ENCODE peak calls at places on chromosome 9, in seven cellular contexts. C is tibial artery, E is spleen, I is ascending aorta, W is fibroblast of lung, L is HCT116, Y is SK-N-SH. S is an unnamed sample. For H3K27me3 and H3K4me1, the result is how much of the 10 kb centered on the place peaks cover.

GRCh38 chr9:81874926-81875325 is 53.3 kb upstream of the SPATA31D4 start:
- DNase-seq in L (no peak), Y (no peak), E (no peak), C (no peak), I (no peak), W (peak), S (no peak)

GRCh38 chr9:131758972-131759647 is 19.2 kb upstream of the RAPGEF1 start:
- DNase-seq in Y (no peak), E (no peak), L (no peak), W (peak), C (no peak), I (no peak), S (no peak)

GRCh38 chr9:37944671-37945481 is 40.9 kb upstream of the SLC25A51 start:
- DNase-seq in W (peak), E (no peak), C (no peak), L (no peak), I (no peak), Y (no peak), S (no peak)

GRCh38 chr9:120839146-120839545 is 3.6 kb downstream of the PSMD5 start:
- DNase-seq in E (no peak), I (no peak), C (no peak), Y (no peak), L (no peak), W (peak), S (no peak)

GRCh38 chr9:127213859-127214258 is 50.7 kb upstream of the GARNL3 start:
- DNase-seq in Y (no peak), W (no peak), I (no peak), L (no peak), C (peak), E (no peak), S (no peak)

GRCh38 chr9:110208031-110208430 is at the start of gene C9orf152:
- DNase-seq in W (no peak), E (no peak), C (no peak), L (no peak), Y (no peak), I (no peak), S (no peak)

GRCh38 chr9:76818271-76818670 is 54.0 kb downstream of the PCA3 start:
- DNase-seq in W (peak), C (peak), I (peak), E (no peak), Y (no peak), L (peak), S (peak)

GRCh38 chr9:33025572-33026347 is 687 bp downstream of the DNAJA1 start:
- DNase-seq in L (no peak), W (peak), I (peak), E (peak), Y (peak), C (peak), S (peak)

GRCh38 chr9:89984214-89984613 is 379.4 kb downstream of the GADD45G start:
- DNase-seq in L (no peak), E (no peak), Y (no peak), W (peak), I (no peak), C (no peak), S (no peak)

GRCh38 chr9:74874220-74874619 is 13.5 kb downstream of the TRPM6 start:
- DNase-seq in E (no peak), C (no peak), I (no peak), Y (no peak), W (no peak), L (no peak), S (no peak)

GRCh38 chr9:83714316-83714715 is 6.6 kb upstream of the UBQLN1 start:
- DNase-seq in L (no peak), E (no peak), Y (no peak), W (no peak), C (no peak), I (no peak), S (no peak)

GRCh38 chr9:21674894-21675293 is 127.5 kb upstream of the MTAP start:
- DNase-seq in W (peak), I (no peak), E (no peak), Y (no peak), C (no peak), L (peak), S (no peak)

GRCh38 chr9:73023025-73023541 is 70.2 kb upstream of the ALDH1A1 start:
- DNase-seq in C (peak), I (peak), W (peak), E (no peak), L (peak), Y (peak), S (peak)

GRCh38 chr9:112046181-112046580 is 128.9 kb downstream of the SUSD1 start:
- DNase-seq in L (no peak), Y (no peak), C (no peak), W (peak), I (no peak), E (no peak), S (no peak)

GRCh38 chr9:110123364-110124095 is 84.4 kb downstream of the C9orf152 start:
- DNase-seq in I (no peak), L (no peak), E (no peak), C (no peak), W (peak), Y (no peak), S (no peak)

GRCh38 chr9:37295796-37296195 is 126.7 kb upstream of the GRHPR start:
- DNase-seq in E (no peak), L (no peak), I (no peak), C (no peak), Y (no peak), W (no peak), S (no peak)

GRCh38 chr9:17726298-17726697 is 147.4 kb downstream of the SH3GL2 start:
- DNase-seq in E (no peak), L (no peak), W (no peak), Y (no peak), C (no peak), I (no peak), S (no peak)

GRCh38 chr9:91730806-91731205 is 219.2 kb downstream of the ROR2 start:
- DNase-seq in W (no peak), I (peak), C (no peak), L (no peak), E (peak), Y (no peak), S (no peak)

GRCh38 chr9:84556556-84556955 is 113.0 kb upstream of the NTRK2 start:
- DNase-seq in C (no peak), E (no peak), L (no peak), Y (no peak), I (no peak), W (no peak), S (no peak)

GRCh38 chr9:28394774-28395173 is 821.5 kb upstream of the C9orf72 start:
- DNase-seq in Y (peak), W (no peak), C (no peak), L (no peak), E (no peak), I (no peak), S (peak)

GRCh38 chr9:36486454-36486932 is 86.2 kb upstream of the MELK start:
- DNase-seq in W (peak), I (no peak), L (no peak), E (no peak), Y (no peak), C (peak), S (peak)

GRCh38 chr9:16262467-16263261 is 607.8 kb downstream of the BNC2 start:
- DNase-seq in C (no peak), Y (no peak), E (no peak), L (no peak), I (no peak), W (peak), S (no peak)

GRCh38 chr9:131594906-131595675 is 49.8 kb downstream of the PRRT1B start:
- DNase-seq in L (no peak), Y (no peak), C (no peak), I (no peak), W (no peak), E (no peak), S (no peak)

GRCh38 chr9:109475526-109475925 is 22.6 kb downstream of the PTPN3 start:
- DNase-seq in I (peak), Y (no peak), L (no peak), W (no peak), C (peak), E (no peak), S (no peak)

GRCh38 chr9:81825831-81826540 is 102.2 kb upstream of the SPATA31D4 start:
- DNase-seq in C (no peak), E (no peak), L (no peak), Y (no peak), I (no peak), W (peak), S (no peak)

GRCh38 chr9:504921-505821 is 290.5 kb downstream of the DOCK8 start:
- DNase-seq in L (no peak), I (no peak), Y (peak), W (peak), C (no peak), E (peak), S (peak)

GRCh38 chr9:112754578-112754977 is 4.0 kb downstream of the SNX30 start:
- DNase-seq in Y (no peak), W (peak), I (no peak), C (no peak), L (peak), E (no peak), S (no peak)

GRCh38 chr9:108101410-108101809 is 611.8 kb upstream of the KLF4 start:
- DNase-seq in C (no peak), W (no peak), I (no peak), E (no peak), Y (no peak), L (no peak), S (no peak)

GRCh38 chr9:17742065-17742464 is 163.2 kb downstream of the SH3GL2 start:
- DNase-seq in L (no peak), Y (no peak), I (no peak), C (no peak), W (no peak), E (no peak), S (no peak)

GRCh38 chr9:36839131-36839885 is 194.8 kb downstream of the PAX5 start:
- DNase-seq in I (no peak), L (no peak), W (no peak), Y (no peak), E (no peak), C (no peak), S (no peak)

GRCh38 chr9:75798484-75798883 is 92.0 kb upstream of the PCSK5 start:
- DNase-seq in L (no peak), I (no peak), E (no peak), C (no peak), W (no peak), Y (no peak), S (no peak)

GRCh38 chr9:101417977-101418376 is 17.6 kb downstream of the ALDOB start:
- DNase-seq in L (no peak), E (no peak), I (no peak), Y (no peak), W (no peak), C (no peak), S (no peak)

GRCh38 chr9:123887837-123888236 is 42.1 kb downstream of the DENND1A start:
- DNase-seq in L (no peak), E (no peak), W (no peak), Y (no peak), I (no peak), C (no peak), S (no peak)

GRCh38 chr9:123893831-123894460 is 36.0 kb downstream of the DENND1A start:
- DNase-seq in L (no peak), C (no peak), W (peak), I (no peak), E (no peak), Y (no peak), S (no peak)

GRCh38 chr9:123894822-123895221 is 35.1 kb downstream of the DENND1A start:
- DNase-seq in C (no peak), E (no peak), Y (no peak), I (no peak), L (no peak), W (no peak), S (no peak)

DNA sequence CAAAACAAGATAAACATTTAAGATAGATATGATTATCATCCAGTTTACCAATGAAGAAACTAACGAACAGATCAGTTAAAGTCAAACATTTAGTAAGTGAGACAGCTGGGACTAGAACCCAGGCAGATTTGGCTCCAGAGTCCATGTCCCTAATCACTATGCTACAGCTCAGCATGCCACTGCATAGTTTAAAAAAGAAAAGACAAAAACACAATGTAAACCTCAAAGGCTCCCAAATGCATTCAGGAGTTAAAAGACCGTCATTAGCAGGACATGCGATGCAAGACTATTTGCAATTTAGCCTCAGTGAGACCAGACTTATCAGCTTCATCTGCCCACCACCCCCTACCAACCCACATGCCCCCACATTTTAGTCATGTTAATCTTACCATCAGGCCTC is 36.8 kb downstream of the DENND1A start:
- DNase-seq in Y (no peak), L (no peak), C (no peak), W (no peak), E (no peak), I (no peak), S (no peak)
- H3K4me3 ChIP-seq in Y (no peak), L (no peak), C (no peak), W (no peak), E (no peak), I (no peak), S (no peak)

DNA sequence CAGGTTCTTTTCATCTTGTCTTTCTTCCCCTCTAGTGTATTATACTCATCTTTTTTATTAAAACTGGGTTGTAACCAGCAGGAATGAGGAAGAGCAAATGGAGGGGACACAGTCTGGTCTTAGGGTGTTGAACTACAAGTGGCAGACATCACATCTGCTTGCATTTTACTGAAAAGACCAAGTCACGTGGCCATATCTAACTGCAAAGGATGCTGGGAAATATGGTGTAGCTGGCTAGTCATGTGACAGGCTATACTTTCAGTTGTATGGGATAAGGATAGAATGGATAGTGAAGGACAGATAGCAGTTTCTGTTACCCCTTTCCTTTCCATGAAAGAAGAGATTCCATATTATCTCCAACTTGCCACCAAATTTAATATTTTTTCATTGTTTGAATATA is 13.0 kb upstream of the FGD3 start:
- DNase-seq in W (no peak), Y (no peak), E (no peak), C (no peak), L (peak), I (no peak), S (no peak)
- H3K27me3 ChIP-seq in W (under half), Y (under half), E (under half), C (under half), L (under half), I (under half), S (under half)

DNA sequence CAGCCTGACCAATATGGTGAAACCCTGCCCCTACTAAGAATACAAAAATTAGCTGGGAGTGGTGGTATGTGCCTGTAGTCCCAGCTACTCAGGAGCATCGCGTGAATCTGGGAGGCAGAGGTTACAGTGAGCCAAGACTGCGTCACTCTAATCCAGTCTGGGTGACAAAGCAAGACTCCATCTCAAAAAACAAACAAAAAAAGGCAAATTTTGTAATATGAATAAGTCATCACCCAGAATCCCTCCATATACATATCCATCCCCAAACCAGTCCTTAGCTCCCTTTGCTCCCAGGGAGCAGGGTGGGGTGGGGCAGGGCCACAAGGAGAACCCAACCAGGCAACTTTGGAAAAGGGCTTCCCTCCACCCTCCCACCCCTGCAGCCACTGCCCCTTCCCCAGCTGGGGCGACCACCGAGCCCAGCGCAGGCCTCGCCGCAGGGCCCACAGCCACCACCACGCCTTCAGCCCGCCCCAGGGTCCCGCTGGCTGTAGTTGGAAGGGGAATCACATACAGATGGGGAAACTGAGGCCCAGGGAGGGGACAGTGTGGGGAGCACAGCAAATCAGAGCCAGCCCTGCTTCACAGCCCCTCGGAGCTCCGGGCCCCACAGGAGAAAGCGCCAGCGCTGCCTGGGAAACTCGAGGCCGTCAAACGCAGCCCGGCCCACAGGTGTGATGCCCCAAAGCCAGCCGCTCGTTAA is 7.8 kb downstream of the NOTCH1 start:
- DNase-seq in I (no peak), C (no peak), L (no peak), Y (no peak), E (no peak), W (no peak), S (no peak)
- H3K4me1 ChIP-seq in I (under half), C (under half), L (under half), Y (under half), E (half or more), W (under half), S (under half)

GRCh38 chr9:94950040-94950732 is 223.7 kb downstream of the AOPEP start:
- DNase-seq in W (no peak), Y (no peak), I (no peak), E (no peak), L (no peak), C (no peak), S (no peak)
- H3K4me3 ChIP-seq in W (no peak), Y (no peak), I (no peak), E (no peak), L (no peak), C (no peak), S (no peak)

GRCh38 chr9:113774968-113775367 is 101.1 kb upstream of the ZNF618 start:
- DNase-seq in C (no peak), I (no peak), E (no peak), W (no peak), L (no peak), Y (no peak), S (no peak)
- H3K27me3 ChIP-seq in C (under half), I (under half), E (under half), W (under half), L (under half), Y (under half), S (under half)

GRCh38 chr9:132944294-132945185 is at the start of gene TSC1:
- DNase-seq in C (peak), Y (peak), I (peak), W (peak), E (peak), L (peak), S (peak)
- H3K4me1 ChIP-seq in C (under half), Y (under half), I (under half), W (under half), E (under half), L (under half), S (under half)

GRCh38 chr9:86944974-86945867 is 2.1 kb downstream of the GAS1 start:
- DNase-seq in C (no peak), E (peak), I (no peak), L (no peak), W (no peak), Y (peak), S (no peak)

GRCh38 chr9:86941196-86941595 is 6.1 kb downstream of the GAS1 start:
- DNase-seq in I (no peak), E (no peak), W (no peak), Y (no peak), L (no peak), C (no peak), S (no peak)

GRCh38 chr9:86942352-86943222 is 4.7 kb downstream of the GAS1 start:
- DNase-seq in E (no peak), Y (no peak), L (no peak), W (no peak), C (no peak), I (no peak), S (no peak)

GRCh38 chr9:86943871-86944240 is 3.5 kb downstream of the GAS1 start:
- DNase-seq in Y (no peak), L (no peak), W (no peak), I (no peak), E (no peak), C (no peak), S (no peak)

DNA sequence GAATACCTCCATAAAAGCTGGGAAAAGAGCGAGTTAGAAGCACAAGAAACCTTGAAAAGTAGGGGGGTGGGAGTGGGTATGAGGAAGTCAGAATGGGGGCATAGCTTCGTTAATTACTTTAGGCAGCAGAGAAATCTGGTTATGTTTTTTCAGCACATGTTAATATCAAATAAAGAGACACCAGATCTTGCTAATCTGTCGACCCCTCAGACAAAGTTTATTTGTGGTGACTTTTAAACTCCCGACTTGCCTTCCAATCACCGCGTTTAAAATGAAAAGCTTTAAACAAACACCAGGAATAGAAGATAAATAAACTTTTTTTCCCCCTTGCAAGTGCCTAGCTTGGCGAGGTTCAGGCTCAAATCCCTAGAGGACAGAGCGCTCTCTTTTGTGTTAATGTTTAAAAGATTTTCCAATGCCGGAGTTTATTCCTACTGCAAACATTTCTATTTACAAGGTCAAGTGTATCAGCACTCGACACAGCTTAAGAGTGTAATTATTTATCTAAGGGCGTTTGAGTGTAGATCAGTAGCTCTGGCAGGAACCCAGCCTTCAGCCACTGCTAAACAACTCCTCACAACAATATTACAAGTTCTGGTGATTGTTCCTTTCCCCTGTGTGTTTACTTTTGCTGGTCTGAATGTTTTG is 4.0 kb downstream of the GAS1 start:
- DNase-seq in I (no peak), E (no peak), C (no peak), Y (no peak), L (no peak), W (no peak), S (no peak)
- H3K4me3 ChIP-seq in I (no peak), E (no peak), C (no peak), Y (no peak), L (no peak), W (no peak), S (no peak)

DNA sequence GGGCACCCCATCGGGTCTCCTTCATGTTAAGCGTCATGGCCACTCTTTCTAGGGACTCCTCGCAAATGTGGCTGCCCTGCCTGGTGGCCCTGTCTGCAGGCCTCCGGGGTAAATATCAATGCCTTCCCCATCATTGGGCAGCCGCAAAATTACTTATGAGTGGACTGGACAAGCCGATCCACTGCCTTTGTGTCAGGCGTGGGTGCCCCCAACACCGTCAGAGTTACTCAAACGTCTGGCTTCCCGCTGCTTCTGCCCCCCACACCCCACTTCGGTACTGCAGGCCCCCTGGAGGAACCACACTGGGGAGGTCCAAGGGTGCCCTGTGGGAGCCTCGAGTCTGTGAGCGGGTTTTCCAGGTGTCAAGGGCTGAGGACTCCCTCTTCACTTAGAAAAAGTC is 3.8 kb downstream of the LHX3 start:
- DNase-seq in E (no peak), C (no peak), W (no peak), I (no peak), L (no peak), Y (no peak), S (no peak)
- H3K27me3 ChIP-seq in E (half or more), C (under half), W (half or more), I (under half), L (under half), Y (half or more), S (half or more)